ENCODE peak calls at places on chromosomes 12 and 14, in seven cellular contexts. One of them, this sample, is unnamed.

GRCh38 chr12:102421801-102422583 is 58.4 kb downstream of the IGF1 start:
- DNase-seq in GM13976: no peak
- DNase-seq in H54: no peak
- DNase-seq in midbrain: no peak
- DNase-seq in RPMI7951: no peak
- DNase-seq in anterior cingulate cortex: no peak
- DNase-seq in M059J: peak
- DNase-seq in this sample: no peak

GRCh38 chr14:76376878-76377523 is 1.1 kb downstream of the ESRRB start:
- DNase-seq in H54: no peak
- DNase-seq in anterior cingulate cortex: no peak
- DNase-seq in GM13976: no peak
- DNase-seq in RPMI7951: no peak
- DNase-seq in midbrain: no peak
- DNase-seq in M059J: no peak
- DNase-seq in this sample: no peak

GRCh38 chr14:75119056-75119455 is 7.8 kb downstream of the NEK9 start:
- DNase-seq in midbrain: no peak
- DNase-seq in M059J: peak
- DNase-seq in GM13976: no peak
- DNase-seq in anterior cingulate cortex: no peak
- DNase-seq in H54: no peak
- DNase-seq in RPMI7951: no peak
- DNase-seq in this sample: no peak

GRCh38 chr14:78164226-78164853 is 5.8 kb upstream of the NRXN3 start:
- DNase-seq in GM13976: peak
- DNase-seq in midbrain: no peak
- DNase-seq in RPMI7951: peak
- DNase-seq in H54: peak
- DNase-seq in anterior cingulate cortex: no peak
- DNase-seq in M059J: no peak
- DNase-seq in this sample: peak

GRCh38 chr12:52796839-52797528 is 1.1 kb upstream of the KRT3 start:
- DNase-seq in M059J: no peak
- DNase-seq in H54: no peak
- DNase-seq in midbrain: no peak
- DNase-seq in RPMI7951: no peak
- DNase-seq in anterior cingulate cortex: no peak
- DNase-seq in GM13976: no peak
- DNase-seq in this sample: no peak

GRCh38 chr14:103867523-103867953 is 20.2 kb upstream of the PPP1R13B start:
- DNase-seq in M059J: no peak
- DNase-seq in H54: no peak
- DNase-seq in RPMI7951: no peak
- DNase-seq in midbrain: no peak
- DNase-seq in anterior cingulate cortex: peak
- DNase-seq in GM13976: no peak
- DNase-seq in this sample: no peak

GRCh38 chr12:113325938-113326337 is 9.0 kb downstream of the SLC8B1 start:
- DNase-seq in anterior cingulate cortex: no peak
- DNase-seq in RPMI7951: peak
- DNase-seq in midbrain: no peak
- DNase-seq in H54: no peak
- DNase-seq in GM13976: no peak
- DNase-seq in M059J: peak
- DNase-seq in this sample: no peak

GRCh38 chr14:97077253-97077653 is 280.1 kb downstream of the VRK1 start:
- DNase-seq in midbrain: peak
- DNase-seq in anterior cingulate cortex: no peak
- DNase-seq in GM13976: peak
- DNase-seq in H54: peak
- DNase-seq in RPMI7951: peak
- DNase-seq in M059J: peak
- DNase-seq in this sample: no peak

GRCh38 chr12:46304080-46304479 is 35.2 kb upstream of the SLC38A1 start:
- DNase-seq in GM13976: no peak
- DNase-seq in M059J: no peak
- DNase-seq in midbrain: no peak
- DNase-seq in RPMI7951: no peak
- DNase-seq in H54: no peak
- DNase-seq in anterior cingulate cortex: no peak
- DNase-seq in this sample: no peak

GRCh38 chr12:52074006-52074405 is 4.2 kb downstream of the ATG101 start:
- DNase-seq in GM13976: no peak
- DNase-seq in RPMI7951: peak
- DNase-seq in anterior cingulate cortex: no peak
- DNase-seq in M059J: peak
- DNase-seq in midbrain: no peak
- DNase-seq in H54: no peak
- DNase-seq in this sample: no peak

GRCh38 chr12:75568801-75569200 is 57.4 kb upstream of the KRR1 start:
- DNase-seq in RPMI7951: no peak
- DNase-seq in anterior cingulate cortex: no peak
- DNase-seq in M059J: no peak
- DNase-seq in midbrain: no peak
- DNase-seq in H54: no peak
- DNase-seq in GM13976: no peak
- DNase-seq in this sample: no peak

GRCh38 chr12:126747530-126748149 is 1519.3 kb upstream of the TMEM132C start:
- DNase-seq in RPMI7951: peak
- DNase-seq in anterior cingulate cortex: no peak
- DNase-seq in GM13976: peak
- DNase-seq in M059J: peak
- DNase-seq in H54: peak
- DNase-seq in midbrain: peak
- DNase-seq in this sample: peak

GRCh38 chr12:43981726-43982125 is 145.8 kb downstream of the TMEM117 start:
- DNase-seq in midbrain: no peak
- DNase-seq in M059J: no peak
- DNase-seq in GM13976: no peak
- DNase-seq in anterior cingulate cortex: no peak
- DNase-seq in H54: no peak
- DNase-seq in RPMI7951: no peak
- DNase-seq in this sample: no peak

GRCh38 chr12:67482751-67483661 is 165.5 kb upstream of the DYRK2 start:
- DNase-seq in H54: no peak
- DNase-seq in RPMI7951: peak
- DNase-seq in anterior cingulate cortex: peak
- DNase-seq in midbrain: peak
- DNase-seq in M059J: peak
- DNase-seq in GM13976: no peak
- DNase-seq in this sample: peak

GRCh38 chr14:71361335-71361734 is 454.1 kb downstream of the PCNX1 start:
- DNase-seq in RPMI7951: peak
- DNase-seq in anterior cingulate cortex: no peak
- DNase-seq in M059J: peak
- DNase-seq in GM13976: no peak
- DNase-seq in H54: no peak
- DNase-seq in midbrain: no peak
- DNase-seq in this sample: no peak

GRCh38 chr12:47781479-47782371 is 8.7 kb downstream of the SLC48A1 start:
- DNase-seq in GM13976: no peak
- DNase-seq in M059J: no peak
- DNase-seq in H54: no peak
- DNase-seq in midbrain: no peak
- DNase-seq in RPMI7951: no peak
- DNase-seq in anterior cingulate cortex: no peak
- DNase-seq in this sample: no peak

GRCh38 chr14:25349269-25349668 is 299.3 kb upstream of the STXBP6 start:
- DNase-seq in GM13976: no peak
- DNase-seq in M059J: no peak
- DNase-seq in midbrain: no peak
- DNase-seq in H54: no peak
- DNase-seq in anterior cingulate cortex: no peak
- DNase-seq in RPMI7951: no peak
- DNase-seq in this sample: no peak

GRCh38 chr14:99612737-99613330 is 8.8 kb upstream of the CCDC85C start:
- DNase-seq in midbrain: no peak
- DNase-seq in anterior cingulate cortex: no peak
- DNase-seq in GM13976: no peak
- DNase-seq in RPMI7951: peak
- DNase-seq in M059J: peak
- DNase-seq in H54: no peak
- DNase-seq in this sample: no peak

GRCh38 chr12:131119936-131120335 is 166.2 kb downstream of the ADGRD1 start:
- DNase-seq in M059J: no peak
- DNase-seq in GM13976: no peak
- DNase-seq in midbrain: no peak
- DNase-seq in anterior cingulate cortex: no peak
- DNase-seq in RPMI7951: no peak
- DNase-seq in H54: no peak
- DNase-seq in this sample: no peak

GRCh38 chr12:108806350-108806749 is 51.0 kb downstream of the SSH1 start:
- DNase-seq in midbrain: no peak
- DNase-seq in H54: no peak
- DNase-seq in M059J: no peak
- DNase-seq in RPMI7951: peak
- DNase-seq in anterior cingulate cortex: no peak
- DNase-seq in GM13976: no peak
- DNase-seq in this sample: no peak

GRCh38 chr12:24222968-24223367 is 273.5 kb upstream of the SOX5 start:
- DNase-seq in midbrain: no peak
- DNase-seq in RPMI7951: peak
- DNase-seq in M059J: peak
- DNase-seq in H54: no peak
- DNase-seq in GM13976: no peak
- DNase-seq in anterior cingulate cortex: no peak
- DNase-seq in this sample: no peak

GRCh38 chr14:82403972-82404371 is 870.3 kb upstream of the SEL1L start:
- DNase-seq in GM13976: no peak
- DNase-seq in anterior cingulate cortex: no peak
- DNase-seq in H54: no peak
- DNase-seq in RPMI7951: no peak
- DNase-seq in M059J: no peak
- DNase-seq in midbrain: no peak
- DNase-seq in this sample: no peak

GRCh38 chr12:44317651-44318126 is 481.8 kb downstream of the TMEM117 start:
- DNase-seq in midbrain: no peak
- DNase-seq in GM13976: peak
- DNase-seq in M059J: peak
- DNase-seq in H54: no peak
- DNase-seq in RPMI7951: peak
- DNase-seq in anterior cingulate cortex: no peak
- DNase-seq in this sample: no peak

GRCh38 chr14:98984719-98985041 is 287.3 kb downstream of the BCL11B start:
- DNase-seq in H54: no peak
- DNase-seq in GM13976: no peak
- DNase-seq in anterior cingulate cortex: no peak
- DNase-seq in RPMI7951: no peak
- DNase-seq in M059J: no peak
- DNase-seq in midbrain: no peak
- DNase-seq in this sample: no peak

GRCh38 chr12:54032627-54033100 is at the start of gene HOXC5:
- DNase-seq in M059J: peak
- DNase-seq in H54: peak
- DNase-seq in GM13976: peak
- DNase-seq in RPMI7951: peak
- DNase-seq in midbrain: peak
- DNase-seq in anterior cingulate cortex: no peak
- DNase-seq in this sample: no peak

GRCh38 chr12:77377116-77377515 is 311.7 kb upstream of the E2F7 start:
- DNase-seq in GM13976: no peak
- DNase-seq in RPMI7951: peak
- DNase-seq in H54: no peak
- DNase-seq in anterior cingulate cortex: no peak
- DNase-seq in M059J: no peak
- DNase-seq in midbrain: no peak
- DNase-seq in this sample: no peak

GRCh38 chr14:72844528-72844927 is 49.4 kb downstream of the DPF3 start:
- DNase-seq in M059J: peak
- DNase-seq in anterior cingulate cortex: no peak
- DNase-seq in GM13976: no peak
- DNase-seq in midbrain: no peak
- DNase-seq in H54: no peak
- DNase-seq in RPMI7951: no peak
- DNase-seq in this sample: no peak

GRCh38 chr12:18589316-18589715 is 148.5 kb downstream of the PLCZ1 start:
- DNase-seq in RPMI7951: no peak
- DNase-seq in GM13976: no peak
- DNase-seq in M059J: no peak
- DNase-seq in H54: no peak
- DNase-seq in anterior cingulate cortex: no peak
- DNase-seq in midbrain: no peak
- DNase-seq in this sample: no peak

GRCh38 chr14:62082779-62083178 is 320.6 kb downstream of the SNAPC1 start:
- DNase-seq in midbrain: no peak
- DNase-seq in M059J: no peak
- DNase-seq in GM13976: no peak
- DNase-seq in H54: no peak
- DNase-seq in RPMI7951: no peak
- DNase-seq in anterior cingulate cortex: no peak
- DNase-seq in this sample: no peak